ENCODE peak calls at places on chromosomes 1 and 21, in nine cellular contexts. R is SK-N-DZ; N is sigmoid colon; H is M059J; F is stimulated activated CD4-positive, alpha-beta T cell treated with anti-CD3 and anti-CD28 coated beads, Interleukin-2, amount 100 ng/mL, for 24 hours; O is GM04503; J is pancreas; W is lower lobe of right lung; Y is MM.1S. E is an unnamed sample.

GRCh38 chr1:119372493-119373086 is 4.0 kb downstream of the HAO2 start:
- DNase-seq in N (no peak), Y (peak; percentile 66), H (peak; percentile 38), J (no peak), F (no peak), W (no peak), O (no peak), R (no peak), E (peak; percentile 70)

GRCh38 chr21:25362375-25363267 is 244.7 kb downstream of the MRPL39 start:
- DNase-seq in F (no peak), R (no peak), H (no peak), W (no peak), O (no peak), Y (no peak), N (no peak), J (no peak), E (no peak)

GRCh38 chr1:159699653-159700052 is 14.7 kb downstream of the CRP start:
- DNase-seq in N (no peak), Y (peak; percentile 73), F (no peak), J (no peak), W (no peak), H (no peak), O (no peak), R (no peak), E (no peak)

GRCh38 chr1:12600880-12601633 is 17.0 kb downstream of the DHRS3 start:
- DNase-seq in R (no peak), F (peak; percentile 52), Y (peak; percentile 28), J (peak; percentile 43), O (no peak), N (no peak), H (peak; percentile 60), W (no peak), E (peak; percentile 37)

GRCh38 chr1:206588492-206588891 is 23.8 kb downstream of the EIF2D start:
- DNase-seq in J (no peak), N (no peak), Y (no peak), O (no peak), W (no peak), F (no peak), H (no peak), R (no peak), E (no peak)

GRCh38 chr1:10888289-10888688 is 91.8 kb upstream of the CASZ1 start:
- DNase-seq in O (no peak), R (peak; percentile 74), F (no peak), W (no peak), J (no peak), Y (no peak), H (no peak), N (no peak), E (no peak)

GRCh38 chr1:158002022-158002629 is 8.7 kb downstream of the KIRREL1 start:
- DNase-seq in F (no peak), O (no peak), H (peak; percentile 75), N (no peak), R (no peak), J (no peak), W (no peak), Y (no peak), E (no peak)

GRCh38 chr1:240152611-240153297 is 61.1 kb downstream of the FMN2 start:
- DNase-seq in Y (no peak), J (no peak), R (no peak), N (no peak), W (no peak), F (no peak), O (no peak), H (peak; percentile 60), E (no peak)

GRCh38 chr1:221865808-221866207 is 123.9 kb upstream of the DUSP10 start:
- DNase-seq in O (no peak), W (no peak), N (no peak), J (no peak), Y (no peak), R (peak; percentile 73), H (peak; percentile 30), F (no peak), E (no peak)

GRCh38 chr21:39610705-39611104 is 2.0 kb upstream of the B3GALT5 start:
- DNase-seq in N (no peak), W (no peak), R (no peak), J (peak; percentile 40), O (no peak), Y (no peak), H (no peak), F (no peak), E (no peak)

GRCh38 chr1:1185101-1185765 is 11.6 kb downstream of the TTLL10 start:
- DNase-seq in J (peak; percentile 1), H (no peak), F (no peak), R (no peak), W (peak; percentile 42), Y (no peak), N (no peak), O (no peak), E (no peak)

GRCh38 chr1:95311006-95311405 is 77.0 kb downstream of the RWDD3 start:
- DNase-seq in R (peak; percentile 81), J (no peak), O (no peak), Y (no peak), F (no peak), H (peak; percentile 8), W (no peak), N (no peak), E (no peak)

GRCh38 chr1:62285984-62286481 is 33.2 kb downstream of the KANK4 start:
- DNase-seq in O (no peak), J (peak; percentile 61), Y (no peak), R (no peak), H (no peak), W (no peak), F (no peak), N (no peak), E (no peak)

GRCh38 chr1:200296091-200296661 is 113.7 kb downstream of the ZNF281 start:
- DNase-seq in W (no peak), Y (no peak), J (no peak), R (no peak), F (no peak), N (no peak), O (no peak), H (no peak), E (no peak)

GRCh38 chr1:248758352-248758751 is 2.8 kb upstream of the LYPD8 start:
- DNase-seq in J (no peak), W (no peak), R (no peak), F (no peak), H (no peak), O (no peak), Y (no peak), N (no peak), E (no peak)

GRCh38 chr21:44920694-44921604 is at the start of gene ITGB2:
- DNase-seq in F (peak; percentile 77), H (no peak), W (peak; percentile 90), R (no peak), N (no peak), J (no peak), Y (no peak), O (no peak), E (peak; percentile 54)